ENCODE peak calls at places on chromosomes 5 and 9, in ten cellular contexts. W, V, I, R, S, M, G, X, P and O are unnamed samples.
A peak's percentile ranks its signal among the peaks of the same experiment; 100 is the strongest.

GRCh38 chr9:14797442-14797841 is 74.9 kb upstream of the CER1 start:
- DNase-seq in W (no peak), V (no peak), I (no peak), R (no peak), S (peak; percentile 7), M (no peak), G (no peak), X (no peak), P (no peak), O (no peak)

GRCh38 chr5:120465281-120465961 is 1.3 kb downstream of the PRR16 start:
- DNase-seq in W (peak; percentile 38), V (no peak), I (peak; percentile 64), R (peak; percentile 11), S (no peak), M (peak; percentile 7), G (no peak), X (peak; percentile 56), P (peak; percentile 20), O (peak; percentile 78)

GRCh38 chr5:110590187-110590586 is 136.3 kb downstream of the TMEM232 start:
- DNase-seq in W (no peak), V (no peak), I (peak; percentile 10), R (no peak), S (peak; percentile 18), M (no peak), G (no peak), X (no peak), P (no peak), O (no peak)

GRCh38 chr9:33750839-33751339 is 44.5 kb upstream of the PRSS3 start:
- DNase-seq in W (no peak), V (no peak), I (no peak), R (no peak), S (no peak), M (no peak), G (no peak), X (no peak), P (peak; percentile 20), O (no peak)

GRCh38 chr9:130593020-130593419 is 13.6 kb downstream of the FUBP3 start:
- DNase-seq in W (no peak), V (no peak), I (no peak), R (no peak), S (no peak), M (no peak), G (no peak), X (no peak), P (no peak), O (no peak)

GRCh38 chr5:103232393-103232999 is 26.1 kb upstream of the MACIR start:
- DNase-seq in W (peak; percentile 34), V (no peak), I (peak; percentile 55), R (no peak), S (peak; percentile 49), M (no peak), G (no peak), X (no peak), P (no peak), O (no peak)

GRCh38 chr5:33997331-33997983 is 10.4 kb downstream of the AMACR start:
- DNase-seq in W (peak; percentile 83), V (peak; percentile 31), I (peak; percentile 88), R (peak; percentile 49), S (peak; percentile 70), M (peak; percentile 73), G (no peak), X (peak; percentile 59), P (peak; percentile 67), O (peak; percentile 83)

GRCh38 chr5:82119889-82120288 is 148.1 kb downstream of the ATG10 start:
- DNase-seq in W (no peak), V (no peak), I (no peak), R (no peak), S (no peak), M (no peak), G (no peak), X (no peak), P (no peak), O (no peak)

GRCh38 chr5:172798422-172799215 is 27.6 kb upstream of the DUSP1 start:
- DNase-seq in W (peak; percentile 29), V (no peak), I (peak; percentile 94), R (peak; percentile 45), S (peak; percentile 69), M (no peak), G (no peak), X (peak; percentile 49), P (no peak), O (peak; percentile 84)

GRCh38 chr9:96027271-96028131 is 152.0 kb downstream of the ERCC6L2 start:
- DNase-seq in W (no peak), V (no peak), I (no peak), R (no peak), S (no peak), M (peak; percentile 58), G (no peak), X (peak; percentile 31), P (no peak), O (no peak)

DNA sequence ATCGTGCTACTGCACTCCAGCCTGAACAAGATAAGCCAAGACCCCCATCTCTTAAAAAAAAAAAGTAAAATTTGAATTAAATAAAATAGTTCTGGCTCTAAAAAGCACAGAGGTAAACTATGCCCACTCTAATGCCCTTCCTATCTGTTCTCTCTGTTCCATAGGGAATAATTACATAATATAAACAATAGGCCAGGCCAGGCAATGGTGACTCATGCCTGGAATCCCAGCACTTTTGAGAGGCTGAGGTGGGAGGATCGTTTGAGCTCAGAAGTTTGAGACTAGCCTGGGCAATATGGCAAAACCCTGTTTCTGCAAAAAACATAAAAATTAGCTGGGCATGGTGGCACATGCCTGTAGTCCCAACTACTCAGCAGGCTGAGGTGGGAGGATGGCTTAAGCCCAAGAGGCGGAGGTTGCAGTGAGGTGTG is 47.4 kb downstream of the MYO10 start:
- DNase-seq in W (no peak), V (no peak), I (peak; percentile 67), R (no peak), S (peak; percentile 63), M (no peak), G (no peak), X (no peak), P (no peak), O (no peak)
- H3K4me1 ChIP-seq in W (peaks cover 94% of the 10 kb centered on the region), V (no peaks in the 10 kb centered on the region), I (peaks cover 39% of the 10 kb centered on the region), R (peaks cover 81% of the 10 kb centered on the region), S (peaks cover 98% of the 10 kb centered on the region), M (peaks cover 35% of the 10 kb centered on the region), G (no peaks in the 10 kb centered on the region), X (no peaks in the 10 kb centered on the region), P (no peaks in the 10 kb centered on the region), O (peaks cover 5% of the 10 kb centered on the region)

GRCh38 chr5:176388341-176389113 is at the start of the genes HIGD2A and NOP16:
- DNase-seq in W (peak; percentile 99), V (peak; percentile 99), I (peak; percentile 98), R (peak; percentile 100), S (peak; percentile 99), M (peak; percentile 100), G (peak; percentile 97), X (peak; percentile 100), P (peak; percentile 99), O (peak; percentile 100)
- TF ChIP-seq POLR2A in W (no peak), V (peak; percentile 47), I (peak; percentile 59), R (no peak), S (peak; percentile 89), M (peak; percentile 41), G (peak; percentile 90), X (no peak), P (no peak), O (no peak)

GRCh38 chr5:98308231-98308630 is 465.2 kb upstream of the RGMB start:
- DNase-seq in W (no peak), V (no peak), I (no peak), R (no peak), S (no peak), M (no peak), G (no peak), X (no peak), P (no peak), O (no peak)

GRCh38 chr5:98309785-98310566 is 463.5 kb upstream of the RGMB start:
- DNase-seq in W (no peak), V (no peak), I (peak; percentile 99), R (no peak), S (peak; percentile 34), M (no peak), G (peak; percentile 30), X (no peak), P (no peak), O (no peak)

GRCh38 chr5:98308960-98309359 is 464.5 kb upstream of the RGMB start:
- DNase-seq in W (no peak), V (no peak), I (peak; percentile 78), R (no peak), S (no peak), M (no peak), G (no peak), X (no peak), P (no peak), O (no peak)

DNA sequence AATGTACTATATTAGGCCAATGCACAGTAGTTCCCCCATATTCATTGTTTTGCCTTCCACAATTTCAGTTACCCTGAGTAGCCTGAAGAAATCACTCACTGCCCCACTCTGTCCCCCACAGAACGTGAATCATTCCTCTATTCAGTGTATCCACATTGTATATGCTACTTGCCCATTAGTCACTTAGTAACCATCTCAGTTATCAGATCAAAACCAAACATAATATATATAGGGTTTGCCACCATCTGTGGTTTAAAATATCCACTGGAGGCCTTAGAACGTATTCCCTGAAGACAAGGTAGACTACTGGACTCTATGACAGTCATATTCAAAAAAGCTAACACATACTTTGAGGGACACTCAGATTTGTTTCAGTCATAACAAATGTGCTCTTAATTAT is 465.7 kb upstream of the RGMB start:
- DNase-seq in W (no peak), V (no peak), I (peak; percentile 92), R (no peak), S (no peak), M (no peak), G (no peak), X (no peak), P (no peak), O (no peak)
- H3K4me1 ChIP-seq in W (no peaks in the 10 kb centered on the region), V (no peaks in the 10 kb centered on the region), I (peaks cover 10% of the 10 kb centered on the region), R (no peaks in the 10 kb centered on the region), S (no peaks in the 10 kb centered on the region), M (no peaks in the 10 kb centered on the region), G (no peaks in the 10 kb centered on the region), X (no peaks in the 10 kb centered on the region), P (no peaks in the 10 kb centered on the region), O (no peaks in the 10 kb centered on the region)

GRCh38 chr5:29042152-29042551 is 2003.8 kb upstream of the CDH9 start:
- DNase-seq in W (no peak), V (no peak), I (no peak), R (no peak), S (no peak), M (no peak), G (no peak), X (no peak), P (no peak), O (no peak)

GRCh38 chr5:29037716-29038115 is 1999.3 kb upstream of the CDH9 start:
- DNase-seq in W (no peak), V (no peak), I (no peak), R (no peak), S (no peak), M (no peak), G (no peak), X (no peak), P (no peak), O (no peak)

GRCh38 chr5:29040404-29040803 is 2002.0 kb upstream of the CDH9 start:
- DNase-seq in W (no peak), V (no peak), I (no peak), R (no peak), S (no peak), M (no peak), G (no peak), X (no peak), P (no peak), O (no peak)

DNA sequence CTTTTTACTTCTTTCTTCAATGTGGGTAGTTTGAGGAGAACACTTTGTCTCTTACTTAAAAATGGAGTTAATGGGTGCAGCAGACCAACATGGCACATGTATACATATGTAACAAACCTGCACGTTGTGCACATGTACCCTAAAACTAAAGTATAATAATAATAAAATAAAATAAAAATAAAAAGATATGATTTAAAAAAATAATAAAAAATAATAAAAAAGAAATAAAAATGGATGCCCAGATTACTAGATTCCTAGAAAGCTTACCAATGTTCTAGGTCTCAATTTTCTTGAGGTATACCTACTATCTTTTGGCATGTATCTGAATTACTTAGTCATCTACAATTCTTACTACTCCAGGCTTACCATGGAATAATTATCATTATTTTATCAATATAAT is 2001.6 kb upstream of the CDH9 start:
- DNase-seq in W (no peak), V (no peak), I (no peak), R (no peak), S (no peak), M (no peak), G (no peak), X (no peak), P (no peak), O (no peak)
- TF ChIP-seq POLR2A in W (no peak), V (no peak), I (no peak), R (no peak), S (no peak), M (no peak), G (no peak), X (no peak), P (no peak), O (no peak)